ENCODE peak calls at places on chromosome 20, in five cellular contexts. One of them, this sample, is unnamed.

GRCh38 chr20:30985386-30985785 is 272.1 kb upstream of the DEFB115 start:
- DNase-seq in HepG2: no peak
- DNase-seq in A549: no peak
- DNase-seq in SK-N-SH: no peak
- DNase-seq in sigmoid colon: peak; percentile 25
- DNase-seq in this sample: no peak

GRCh38 chr20:46635514-46636091 is 15.7 kb downstream of the SLC13A3 start:
- DNase-seq in HepG2: no peak
- DNase-seq in A549: no peak
- DNase-seq in SK-N-SH: no peak
- DNase-seq in sigmoid colon: no peak
- DNase-seq in this sample: no peak

GRCh38 chr20:33030076-33030475 is 1.4 kb upstream of the BPIFB6 start:
- DNase-seq in HepG2: no peak
- DNase-seq in A549: no peak
- DNase-seq in SK-N-SH: no peak
- DNase-seq in sigmoid colon: no peak
- DNase-seq in this sample: no peak

GRCh38 chr20:363319-364078 is 16.6 kb downstream of the NRSN2 start:
- DNase-seq in HepG2: peak; percentile 66
- DNase-seq in A549: peak; percentile 66
- DNase-seq in SK-N-SH: no peak
- DNase-seq in sigmoid colon: no peak
- DNase-seq in this sample: no peak

GRCh38 chr20:17495826-17496225 is 35.4 kb downstream of the BFSP1 start:
- DNase-seq in HepG2: no peak
- DNase-seq in A549: no peak
- DNase-seq in SK-N-SH: no peak
- DNase-seq in sigmoid colon: peak; percentile 60
- DNase-seq in this sample: no peak

GRCh38 chr20:63540417-63541186 is 3.4 kb upstream of the PTK6 start:
- DNase-seq in HepG2: no peak
- DNase-seq in A549: no peak
- DNase-seq in SK-N-SH: peak; percentile 72
- DNase-seq in sigmoid colon: no peak
- DNase-seq in this sample: no peak

GRCh38 chr20:373171-373890 is 7.2 kb upstream of the TRIB3 start:
- DNase-seq in HepG2: peak; percentile 87
- DNase-seq in A549: peak; percentile 93
- DNase-seq in SK-N-SH: peak; percentile 44
- DNase-seq in sigmoid colon: no peak
- DNase-seq in this sample: no peak

GRCh38 chr20:16498526-16499140 is 74.6 kb downstream of the KIF16B start:
- DNase-seq in HepG2: no peak
- DNase-seq in A549: no peak
- DNase-seq in SK-N-SH: no peak
- DNase-seq in sigmoid colon: no peak
- DNase-seq in this sample: no peak

GRCh38 chr20:48017504-48017903 is 232.2 kb upstream of the SULF2 start:
- DNase-seq in HepG2: no peak
- DNase-seq in A549: no peak
- DNase-seq in SK-N-SH: no peak
- DNase-seq in sigmoid colon: no peak
- DNase-seq in this sample: no peak

GRCh38 chr20:54086444-54087134 is 16.2 kb upstream of the BCAS1 start:
- DNase-seq in HepG2: no peak
- DNase-seq in A549: no peak
- DNase-seq in SK-N-SH: no peak
- DNase-seq in sigmoid colon: no peak
- DNase-seq in this sample: no peak

GRCh38 chr20:61310954-61311353 is 58.9 kb downstream of the CDH4 start:
- DNase-seq in HepG2: no peak
- DNase-seq in A549: peak; percentile 21
- DNase-seq in SK-N-SH: no peak
- DNase-seq in sigmoid colon: no peak
- DNase-seq in this sample: no peak

GRCh38 chr20:33490023-33490933 is at the start of gene CBFA2T2:
- DNase-seq in HepG2: peak; percentile 34
- DNase-seq in A549: peak; percentile 66
- DNase-seq in SK-N-SH: no peak
- DNase-seq in sigmoid colon: peak; percentile 84
- DNase-seq in this sample: peak; percentile 33

GRCh38 chr20:22763257-22763906 is 179.0 kb upstream of the FOXA2 start:
- DNase-seq in HepG2: no peak
- DNase-seq in A549: peak; percentile 84
- DNase-seq in SK-N-SH: no peak
- DNase-seq in sigmoid colon: no peak
- DNase-seq in this sample: no peak

GRCh38 chr20:62929051-62929538 is 2.8 kb upstream of the DIDO1 start:
- DNase-seq in HepG2: peak; percentile 50
- DNase-seq in A549: no peak
- DNase-seq in SK-N-SH: no peak
- DNase-seq in sigmoid colon: peak; percentile 80
- DNase-seq in this sample: peak; percentile 42

DNA sequence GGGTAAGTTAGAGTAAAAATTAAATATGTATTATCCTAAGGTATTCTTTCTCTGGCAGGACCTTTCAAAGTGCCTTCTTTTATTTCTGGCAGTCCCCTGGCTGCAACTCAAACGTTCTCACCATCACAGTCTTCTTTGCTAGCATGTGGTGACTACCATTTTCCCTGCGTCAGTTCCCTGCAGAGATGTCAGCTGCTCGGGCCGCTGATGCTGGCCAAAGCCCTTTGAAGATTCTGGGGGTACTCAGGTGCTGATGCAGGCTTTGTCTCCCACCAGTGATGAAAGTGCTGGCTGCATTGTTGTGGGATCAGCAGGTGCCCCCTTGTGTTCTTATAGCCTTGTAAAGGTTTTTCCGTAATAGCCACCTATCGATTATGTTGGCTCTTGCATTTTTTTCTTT is 140.1 kb downstream of the BTBD3 start:
- DNase-seq in HepG2: no peak
- DNase-seq in A549: no peak
- DNase-seq in SK-N-SH: no peak
- DNase-seq in sigmoid colon: no peak
- DNase-seq in this sample: no peak
- TF ChIP-seq EP300 in HepG2: no peak
- TF ChIP-seq EP300 in A549: no peak
- TF ChIP-seq EP300 in SK-N-SH: no peak
- TF ChIP-seq EP300 in sigmoid colon: no peak
- TF ChIP-seq EP300 in this sample: no peak

GRCh38 chr20:59157064-59157463 is 6.6 kb upstream of the ZNF831 start:
- DNase-seq in HepG2: no peak
- DNase-seq in A549: no peak
- DNase-seq in SK-N-SH: no peak
- DNase-seq in sigmoid colon: no peak
- DNase-seq in this sample: no peak
- TF ChIP-seq EP300 in HepG2: no peak
- TF ChIP-seq EP300 in A549: no peak
- TF ChIP-seq EP300 in SK-N-SH: no peak
- TF ChIP-seq EP300 in sigmoid colon: no peak
- TF ChIP-seq EP300 in this sample: no peak

DNA sequence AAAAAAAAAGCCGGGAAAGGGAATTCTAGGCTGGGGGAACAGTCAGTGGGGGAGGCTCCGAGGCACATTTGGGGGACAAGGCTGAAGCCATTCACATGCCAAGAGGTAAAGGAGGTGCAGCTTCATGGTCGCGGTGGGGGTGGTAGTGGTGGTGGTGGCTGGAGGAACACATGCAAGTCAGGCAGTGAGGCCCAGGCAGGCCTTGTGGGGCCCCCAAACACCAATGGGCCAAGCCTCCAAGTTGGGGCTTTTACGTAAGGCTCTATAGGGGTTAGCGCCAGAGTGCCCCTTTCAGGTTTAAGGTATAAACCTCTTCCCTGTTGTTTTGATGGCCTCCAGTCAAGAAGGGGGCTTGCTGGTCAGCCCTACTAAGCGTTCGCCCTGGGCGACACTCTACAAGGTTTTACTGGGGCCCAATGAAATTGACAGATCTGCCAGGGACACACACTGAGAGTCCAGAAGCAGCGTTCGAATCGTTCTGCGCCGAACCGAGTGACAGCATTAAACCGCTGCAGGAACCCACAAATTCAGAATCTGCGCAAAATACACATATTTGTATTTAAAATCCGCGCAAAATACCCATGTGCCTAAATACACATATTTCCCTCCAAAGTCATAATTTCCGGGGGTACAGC is 817 bp upstream of the AP5S1 start:
- DNase-seq in HepG2: no peak
- DNase-seq in A549: no peak
- DNase-seq in SK-N-SH: no peak
- DNase-seq in sigmoid colon: peak; percentile 72
- DNase-seq in this sample: no peak
- TF ChIP-seq EP300 in HepG2: no peak
- TF ChIP-seq EP300 in A549: no peak
- TF ChIP-seq EP300 in SK-N-SH: no peak
- TF ChIP-seq EP300 in sigmoid colon: no peak
- TF ChIP-seq EP300 in this sample: no peak

DNA sequence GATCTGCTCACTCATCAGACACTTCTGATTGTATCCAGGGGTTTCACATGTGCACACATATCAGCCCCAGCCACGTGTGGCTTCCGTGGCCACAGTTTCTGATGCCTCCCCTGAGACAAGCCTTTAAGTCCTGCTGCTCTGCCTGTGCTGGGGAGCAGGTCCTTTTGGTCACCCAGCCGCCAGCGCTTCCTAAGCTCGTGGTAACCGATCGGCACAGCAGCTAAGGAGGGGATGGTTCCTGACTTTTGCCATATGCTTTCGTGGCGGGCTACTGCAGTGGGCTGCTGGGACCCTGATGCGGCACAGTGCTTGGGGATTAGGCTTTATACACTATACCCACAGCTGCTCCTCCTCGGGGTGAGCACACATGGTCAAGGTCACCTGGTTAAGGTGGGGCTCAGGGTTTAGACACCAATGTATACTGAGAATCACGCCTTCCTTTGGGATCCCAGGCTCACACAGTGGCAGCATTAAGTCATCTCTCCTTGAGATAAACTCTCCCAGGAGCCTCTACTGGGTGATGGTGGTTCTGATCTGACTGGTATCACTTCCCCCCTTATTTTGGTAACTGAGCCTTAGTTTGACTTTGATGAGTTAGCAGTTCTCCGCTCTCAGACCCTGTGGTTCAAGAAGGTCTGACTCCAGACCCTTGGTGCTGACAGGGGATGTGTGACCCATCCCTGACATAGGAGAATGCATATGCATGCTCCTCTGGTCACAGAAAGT is 85.9 kb upstream of the KCNG1 start:
- DNase-seq in HepG2: no peak
- DNase-seq in A549: no peak
- DNase-seq in SK-N-SH: no peak
- DNase-seq in sigmoid colon: no peak
- DNase-seq in this sample: no peak
- TF ChIP-seq EP300 in HepG2: no peak
- TF ChIP-seq EP300 in A549: no peak
- TF ChIP-seq EP300 in SK-N-SH: no peak
- TF ChIP-seq EP300 in sigmoid colon: no peak
- TF ChIP-seq EP300 in this sample: no peak

DNA sequence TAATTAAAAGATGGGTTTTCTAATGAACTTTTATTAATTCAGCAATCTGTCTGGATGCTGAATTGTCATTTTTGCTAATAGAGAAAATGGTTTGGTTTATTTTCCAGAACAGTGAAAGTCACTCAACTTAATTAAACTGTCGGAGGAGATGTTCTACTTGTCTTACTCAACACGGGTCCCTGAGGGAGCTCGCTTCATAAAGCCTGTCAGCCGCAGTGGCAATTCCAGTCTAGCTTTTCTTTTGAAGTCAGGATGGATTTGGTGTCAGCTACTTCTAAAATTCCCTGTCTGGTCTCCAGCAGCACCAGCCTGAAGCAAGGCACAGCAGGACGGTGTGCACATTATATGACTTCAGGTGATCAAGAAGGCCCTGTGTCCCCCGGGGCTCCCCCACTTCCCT is 261.5 kb downstream of the SLC24A3 start:
- DNase-seq in HepG2: no peak
- DNase-seq in A549: no peak
- DNase-seq in SK-N-SH: no peak
- DNase-seq in sigmoid colon: no peak
- DNase-seq in this sample: no peak
- TF ChIP-seq EP300 in HepG2: no peak
- TF ChIP-seq EP300 in A549: no peak
- TF ChIP-seq EP300 in SK-N-SH: no peak
- TF ChIP-seq EP300 in sigmoid colon: no peak
- TF ChIP-seq EP300 in this sample: no peak

This sample was measured in tibial nerve.